ENCODE peak calls at places on chromosomes 13 and 19, in eight cellular contexts. G is T-cell; H is Right ventricle myocardium superior; X is pancreas; V is left ventricle myocardium superior; E is activated CD8-positive, alpha-beta T cell treated with anti-CD3 and anti-CD28 coated beads, Interleukin-2, amount 10 ng/mL, durations not matched to agents 7 days and 5 days; J is right lobe of liver; S is sciatic nerve. A is an unnamed sample.

GRCh38 chr13:105991131-105991530 is 544.3 kb downstream of the EFNB2 start:
- ATAC-seq in G (no peak), H (no peak), X (peak; percentile 2), V (no peak), E (no peak), J (no peak), S (no peak), A (peak; percentile 4)

GRCh38 chr19:13974073-13974472 is 21.8 kb downstream of the DCAF15 start:
- ATAC-seq in G (peak; percentile 94), H (no peak), X (peak; percentile 64), V (no peak), E (peak; percentile 70), J (no peak), S (no peak), A (peak; percentile 49)

GRCh38 chr19:17796013-17796837 is 1.3 kb downstream of the B3GNT3 start:
- ATAC-seq in G (no peak), H (peak; percentile 15), X (peak; percentile 26), V (no peak), E (no peak), J (peak; percentile 56), S (no peak), A (peak; percentile 73)

GRCh38 chr13:111248822-111249221 is 71.6 kb upstream of the TEX29 start:
- ATAC-seq in G (no peak), H (peak; percentile 45), X (peak; percentile 70), V (peak; percentile 31), E (no peak), J (peak; percentile 81), S (no peak), A (no peak)

GRCh38 chr13:73722120-73722519 is 412.1 kb downstream of the KLF12 start:
- ATAC-seq in G (peak; percentile 59), H (no peak), X (no peak), V (no peak), E (no peak), J (peak; percentile 50), S (no peak), A (peak; percentile 73)

GRCh38 chr19:51503428-51503827 is 1.8 kb upstream of the SIGLEC12 start:
- ATAC-seq in G (no peak), H (no peak), X (no peak), V (no peak), E (no peak), J (peak; percentile 40), S (no peak), A (no peak)

GRCh38 chr19:40867701-40868100 is 14.3 kb downstream of the CYP2A7 start:
- ATAC-seq in G (no peak), H (no peak), X (no peak), V (no peak), E (no peak), J (no peak), S (no peak), A (no peak)

GRCh38 chr19:27746691-27747380 is 1466.1 kb downstream of the UQCRFS1 start:
- ATAC-seq in G (no peak), H (peak; percentile 86), X (peak; percentile 62), V (peak; percentile 87), E (no peak), J (no peak), S (peak; percentile 42), A (no peak)

GRCh38 chr19:1839658-1840540 is 8.4 kb downstream of the REXO1 start:
- ATAC-seq in G (no peak), H (peak; percentile 6), X (no peak), V (no peak), E (no peak), J (peak; percentile 76), S (no peak), A (no peak)

GRCh38 chr13:43787998-43788397 is 1.2 kb upstream of the ENOX1 start:
- ATAC-seq in G (no peak), H (no peak), X (no peak), V (no peak), E (no peak), J (no peak), S (no peak), A (no peak)

GRCh38 chr19:45380107-45380506 is 9.7 kb upstream of the ERCC2 start:
- ATAC-seq in G (no peak), H (no peak), X (no peak), V (no peak), E (no peak), J (no peak), S (no peak), A (no peak)

GRCh38 chr13:43079392-43079931 is 56.1 kb downstream of the DNAJC15 start:
- ATAC-seq in G (no peak), H (no peak), X (no peak), V (no peak), E (no peak), J (no peak), S (no peak), A (no peak)

GRCh38 chr13:106484755-106485193 is 50.7 kb downstream of the EFNB2 start:
- ATAC-seq in G (no peak), H (peak; percentile 46), X (peak; percentile 25), V (peak; percentile 43), E (no peak), J (peak; percentile 72), S (peak; percentile 67), A (no peak)

GRCh38 chr13:40813662-40814454 is 24.4 kb downstream of the SLC25A15 start:
- ATAC-seq in G (no peak), H (peak; percentile 39), X (peak; percentile 89), V (no peak), E (peak; percentile 75), J (peak; percentile 91), S (no peak), A (peak; percentile 45)

GRCh38 chr19:55109527-55110291 is 7.7 kb downstream of the PPP1R12C start:
- ATAC-seq in G (no peak), H (no peak), X (no peak), V (no peak), E (no peak), J (no peak), S (no peak), A (no peak)

GRCh38 chr13:43195551-43195950 is 172.2 kb downstream of the DNAJC15 start:
- ATAC-seq in G (no peak), H (no peak), X (no peak), V (no peak), E (no peak), J (no peak), S (no peak), A (no peak)